ENCODE peak calls at places on chromosomes 4 and X, in four cellular contexts. One of them, this sample, is unnamed.

GRCh38 chr4:29310252-29310651 is 1409.9 kb upstream of the PCDH7 start:
- DNase-seq in GM20000: no peak
- DNase-seq in neural progenitor cell: no peak
- DNase-seq in suprapubic skin: no peak
- DNase-seq in this sample: no peak

GRCh38 chr4:3484057-3484973 is 21.2 kb downstream of the DOK7 start:
- DNase-seq in GM20000: no peak
- DNase-seq in neural progenitor cell: no peak
- DNase-seq in suprapubic skin: no peak
- DNase-seq in this sample: no peak

GRCh38 chrX:46904626-46905025 is 7.6 kb upstream of the JADE3 start:
- DNase-seq in GM20000: no peak
- DNase-seq in neural progenitor cell: no peak
- DNase-seq in suprapubic skin: no peak
- DNase-seq in this sample: no peak

GRCh38 chrX:119272882-119273806 is 37.1 kb downstream of the PGRMC1 start:
- DNase-seq in GM20000: peak
- DNase-seq in neural progenitor cell: peak
- DNase-seq in suprapubic skin: no peak
- DNase-seq in this sample: no peak

GRCh38 chr4:166458756-166459155 is 585.7 kb downstream of the TLL1 start:
- DNase-seq in GM20000: no peak
- DNase-seq in neural progenitor cell: no peak
- DNase-seq in suprapubic skin: no peak
- DNase-seq in this sample: no peak

GRCh38 chr4:55543858-55544257 is 2.9 kb downstream of the CLOCK start:
- DNase-seq in GM20000: no peak
- DNase-seq in neural progenitor cell: no peak
- DNase-seq in suprapubic skin: no peak
- DNase-seq in this sample: no peak

GRCh38 chrX:13495232-13495631 is 74.2 kb upstream of the EGFL6 start:
- DNase-seq in GM20000: no peak
- DNase-seq in neural progenitor cell: no peak
- DNase-seq in suprapubic skin: no peak
- DNase-seq in this sample: no peak

GRCh38 chr4:96599752-96600151 is 759.9 kb downstream of the PDHA2 start:
- DNase-seq in GM20000: no peak
- DNase-seq in neural progenitor cell: no peak
- DNase-seq in suprapubic skin: no peak
- DNase-seq in this sample: no peak

GRCh38 chrX:8042304-8042703 is 115.1 kb upstream of the PNPLA4 start:
- DNase-seq in GM20000: no peak
- DNase-seq in neural progenitor cell: peak
- DNase-seq in suprapubic skin: no peak
- DNase-seq in this sample: no peak

GRCh38 chrX:39777623-39778025 is 320.1 kb downstream of the BCOR start:
- DNase-seq in GM20000: no peak
- DNase-seq in neural progenitor cell: no peak
- DNase-seq in suprapubic skin: no peak
- DNase-seq in this sample: no peak

GRCh38 chrX:131854586-131854985 is 168.5 kb upstream of the STK26 start:
- DNase-seq in GM20000: no peak
- DNase-seq in neural progenitor cell: no peak
- DNase-seq in suprapubic skin: no peak
- DNase-seq in this sample: no peak

GRCh38 chr4:56086561-56086960 is 137.8 kb downstream of the CEP135 start:
- DNase-seq in GM20000: no peak
- DNase-seq in neural progenitor cell: no peak
- DNase-seq in suprapubic skin: no peak
- DNase-seq in this sample: no peak

GRCh38 chrX:107153005-107153404 is 34.4 kb upstream of the RBM41 start:
- DNase-seq in GM20000: no peak
- DNase-seq in neural progenitor cell: no peak
- DNase-seq in suprapubic skin: no peak
- DNase-seq in this sample: no peak

GRCh38 chrX:38628587-38628986 is 67.2 kb downstream of the TSPAN7 start:
- DNase-seq in GM20000: no peak
- DNase-seq in neural progenitor cell: no peak
- DNase-seq in suprapubic skin: no peak
- DNase-seq in this sample: no peak
- TF ChIP-seq CTCF in GM20000: no peak
- TF ChIP-seq CTCF in neural progenitor cell: no peak
- TF ChIP-seq CTCF in suprapubic skin: no peak
- TF ChIP-seq CTCF in this sample: no peak

GRCh38 chr4:103996637-103997036 is 276.9 kb upstream of the TACR3 start:
- DNase-seq in GM20000: no peak
- DNase-seq in neural progenitor cell: peak
- DNase-seq in suprapubic skin: no peak
- DNase-seq in this sample: no peak

GRCh38 chr4:103996059-103996458 is 276.3 kb upstream of the TACR3 start:
- DNase-seq in GM20000: no peak
- DNase-seq in neural progenitor cell: peak
- DNase-seq in suprapubic skin: no peak
- DNase-seq in this sample: no peak

GRCh38 chr4:103998752-103999151 is 279.0 kb upstream of the TACR3 start:
- DNase-seq in GM20000: no peak
- DNase-seq in neural progenitor cell: no peak
- DNase-seq in suprapubic skin: no peak
- DNase-seq in this sample: no peak

DNA sequence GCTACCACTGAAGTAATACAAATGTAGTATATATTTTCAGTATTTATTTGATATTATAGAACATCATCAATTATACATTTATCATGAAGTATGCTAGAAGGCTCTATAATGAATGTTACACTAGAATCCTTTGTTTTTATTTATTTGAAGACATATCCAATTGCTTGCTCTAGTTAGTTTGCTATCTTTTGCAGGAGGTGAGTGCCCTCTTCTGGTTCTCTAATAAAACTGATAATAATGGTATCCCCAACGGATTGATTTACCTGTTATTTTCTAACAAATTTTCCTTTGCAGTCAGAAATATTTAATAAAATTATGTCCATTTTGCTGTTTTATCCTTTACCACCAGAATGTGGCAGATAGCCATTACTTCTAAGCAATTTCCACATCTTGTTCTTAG is 274.3 kb upstream of the TACR3 start:
- DNase-seq in GM20000: no peak
- DNase-seq in neural progenitor cell: peak
- DNase-seq in suprapubic skin: no peak
- DNase-seq in this sample: no peak
- TF ChIP-seq CTCF in GM20000: no peak
- TF ChIP-seq CTCF in neural progenitor cell: peak
- TF ChIP-seq CTCF in suprapubic skin: no peak
- TF ChIP-seq CTCF in this sample: no peak

DNA sequence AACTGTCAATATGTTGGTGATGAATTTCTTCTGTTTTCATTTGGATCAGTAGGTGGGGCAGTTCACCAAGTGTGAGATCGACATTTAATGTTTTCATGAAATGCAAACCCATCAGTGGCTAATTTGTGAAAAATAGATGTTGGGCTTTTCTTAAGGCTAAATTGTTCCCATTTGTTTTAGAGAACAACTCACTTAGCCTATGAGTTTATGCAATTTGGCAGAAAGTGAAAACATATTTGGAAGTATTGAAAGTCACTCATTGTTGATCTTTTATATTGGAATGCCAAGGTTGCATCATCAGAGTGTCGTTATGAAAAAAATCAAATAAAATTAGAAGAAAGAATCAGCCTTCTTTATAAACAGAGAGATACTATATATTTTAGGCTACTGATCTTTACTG is 132.4 kb downstream of the RPA4 start:
- DNase-seq in GM20000: no peak
- DNase-seq in neural progenitor cell: no peak
- DNase-seq in suprapubic skin: no peak
- DNase-seq in this sample: no peak
- TF ChIP-seq CTCF in GM20000: no peak
- TF ChIP-seq CTCF in neural progenitor cell: peak
- TF ChIP-seq CTCF in suprapubic skin: no peak
- TF ChIP-seq CTCF in this sample: peak

GRCh38 chrX:24693453-24694202 is at the start of gene POLA1:
- DNase-seq in GM20000: peak
- DNase-seq in neural progenitor cell: peak
- DNase-seq in suprapubic skin: peak
- DNase-seq in this sample: peak
- TF ChIP-seq CTCF in GM20000: no peak
- TF ChIP-seq CTCF in neural progenitor cell: peak
- TF ChIP-seq CTCF in suprapubic skin: no peak
- TF ChIP-seq CTCF in this sample: peak

GRCh38 chr4:122104184-122104583 is 47.9 kb upstream of the BLTP1 start:
- DNase-seq in GM20000: no peak
- DNase-seq in neural progenitor cell: no peak
- DNase-seq in suprapubic skin: no peak
- DNase-seq in this sample: no peak

GRCh38 chr4:122099896-122100295 is 52.2 kb upstream of the BLTP1 start:
- DNase-seq in GM20000: no peak
- DNase-seq in neural progenitor cell: no peak
- DNase-seq in suprapubic skin: no peak
- DNase-seq in this sample: no peak

DNA sequence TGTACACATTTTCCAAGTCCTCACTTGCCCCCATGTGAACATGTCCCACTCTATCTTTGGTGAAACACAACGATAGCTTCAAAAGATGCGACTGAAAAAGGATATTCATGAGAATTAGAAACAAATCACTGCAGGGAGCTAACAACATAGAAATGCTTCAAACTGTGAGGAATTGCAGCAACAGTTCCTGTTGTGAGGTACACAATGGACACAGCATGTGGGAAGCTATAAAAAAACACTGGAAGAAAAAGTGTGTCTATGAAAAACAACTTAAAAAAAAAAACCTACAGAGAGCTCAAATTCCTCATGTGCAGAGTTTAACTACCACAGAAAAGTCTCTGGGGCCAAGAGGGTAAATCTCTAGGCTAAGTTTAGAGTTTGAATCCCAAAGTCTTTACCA is 51.6 kb upstream of the BLTP1 start:
- DNase-seq in GM20000: no peak
- DNase-seq in neural progenitor cell: peak
- DNase-seq in suprapubic skin: no peak
- DNase-seq in this sample: no peak
- TF ChIP-seq CTCF in GM20000: no peak
- TF ChIP-seq CTCF in neural progenitor cell: no peak
- TF ChIP-seq CTCF in suprapubic skin: no peak
- TF ChIP-seq CTCF in this sample: no peak

GRCh38 chr4:73839071-73839470 is 2.6 kb downstream of the CXCL6 start:
- DNase-seq in GM20000: no peak
- DNase-seq in neural progenitor cell: no peak
- DNase-seq in suprapubic skin: no peak
- DNase-seq in this sample: no peak

GRCh38 chr4:73839715-73840114 is 3.2 kb downstream of the CXCL6 start:
- DNase-seq in GM20000: no peak
- DNase-seq in neural progenitor cell: no peak
- DNase-seq in suprapubic skin: no peak
- DNase-seq in this sample: no peak

GRCh38 chr4:73841243-73841925 is 4.9 kb downstream of the CXCL6 start:
- DNase-seq in GM20000: no peak
- DNase-seq in neural progenitor cell: no peak
- DNase-seq in suprapubic skin: no peak
- DNase-seq in this sample: no peak

GRCh38 chr4:73832651-73833237 is 3.7 kb upstream of the CXCL6 start:
- DNase-seq in GM20000: no peak
- DNase-seq in neural progenitor cell: no peak
- DNase-seq in suprapubic skin: no peak
- DNase-seq in this sample: no peak

GRCh38 chr4:73836373-73837269 is at the start of gene CXCL6:
- DNase-seq in GM20000: no peak
- DNase-seq in neural progenitor cell: peak
- DNase-seq in suprapubic skin: peak
- DNase-seq in this sample: no peak
- TF ChIP-seq CTCF in GM20000: no peak
- TF ChIP-seq CTCF in neural progenitor cell: no peak
- TF ChIP-seq CTCF in suprapubic skin: no peak
- TF ChIP-seq CTCF in this sample: no peak

This sample was measured in AG09319.